ENCODE peak calls at places on chromosomes 4 and X, in nine cellular contexts. D is CD4-positive, CD25-positive, alpha-beta regulatory T cell; F is PC-3; Y is right cardiac atrium; A is GM23338; J is A549; G is lower lobe of right lung; R is heart left ventricle; O is Panc1. X is an unnamed sample. For H3K4me1, the result is how much of the 10 kb centered on the place peaks cover.

GRCh38 chr4:145531193-145531592 is 49.5 kb downstream of the SMAD1 start:
- ATAC-seq in D (no peak), F (no peak), Y (peak), A (no peak), J (no peak), G (peak), R (peak), O (no peak), X (no peak)

GRCh38 chr4:3532714-3533336 is 603 bp upstream of the LRPAP1 start:
- ATAC-seq in D (no peak), F (peak), Y (peak), A (peak), J (peak), G (peak), R (peak), O (peak), X (peak)

GRCh38 chrX:40095588-40096394 is 2.0 kb downstream of the BCOR start:
- ATAC-seq in D (no peak), F (no peak), Y (no peak), A (no peak), J (peak), G (no peak), R (peak), O (no peak), X (no peak)

GRCh38 chr4:185096032-185096653 is 46.9 kb upstream of the SLC25A4 start:
- ATAC-seq in D (no peak), F (no peak), Y (no peak), A (peak), J (no peak), G (no peak), R (no peak), O (no peak), X (no peak)

GRCh38 chrX:42577936-42578335 is 200.0 kb downstream of the PPP1R2C start:
- ATAC-seq in D (peak), F (no peak), Y (no peak), A (no peak), J (no peak), G (no peak), R (no peak), O (no peak), X (no peak)

GRCh38 chrX:53091354-53091753 is 2.6 kb upstream of the KANTR start:
- ATAC-seq in D (no peak), F (no peak), Y (no peak), A (no peak), J (no peak), G (peak), R (no peak), O (no peak), X (no peak)

GRCh38 chr4:145056325-145057130 is 41.5 kb downstream of the ANAPC10 start:
- ATAC-seq in D (no peak), F (no peak), Y (no peak), A (no peak), J (no peak), G (no peak), R (no peak), O (no peak), X (no peak)

GRCh38 chr4:125187221-125187620 is 127.5 kb upstream of the FAT4 start:
- ATAC-seq in D (no peak), F (peak), Y (no peak), A (no peak), J (no peak), G (no peak), R (no peak), O (no peak), X (no peak)

GRCh38 chr4:134777626-134778025 is 576.0 kb upstream of the PABPC4L start:
- ATAC-seq in D (no peak), F (peak), Y (no peak), A (no peak), J (no peak), G (no peak), R (no peak), O (no peak), X (no peak)

GRCh38 chr4:101421393-101421792 is 74.1 kb upstream of the PPP3CA start:
- ATAC-seq in D (no peak), F (no peak), Y (no peak), A (no peak), J (no peak), G (no peak), R (no peak), O (no peak), X (no peak)

GRCh38 chr4:101418466-101418865 is 71.1 kb upstream of the PPP3CA start:
- ATAC-seq in D (no peak), F (no peak), Y (no peak), A (no peak), J (no peak), G (no peak), R (no peak), O (no peak), X (no peak)

GRCh38 chr4:101418055-101418454 is 70.7 kb upstream of the PPP3CA start:
- ATAC-seq in D (peak), F (no peak), Y (no peak), A (no peak), J (no peak), G (no peak), R (no peak), O (no peak), X (no peak)

GRCh38 chr4:101420661-101421060 is 73.3 kb upstream of the PPP3CA start:
- ATAC-seq in D (no peak), F (no peak), Y (no peak), A (no peak), J (no peak), G (no peak), R (no peak), O (no peak), X (no peak)

DNA sequence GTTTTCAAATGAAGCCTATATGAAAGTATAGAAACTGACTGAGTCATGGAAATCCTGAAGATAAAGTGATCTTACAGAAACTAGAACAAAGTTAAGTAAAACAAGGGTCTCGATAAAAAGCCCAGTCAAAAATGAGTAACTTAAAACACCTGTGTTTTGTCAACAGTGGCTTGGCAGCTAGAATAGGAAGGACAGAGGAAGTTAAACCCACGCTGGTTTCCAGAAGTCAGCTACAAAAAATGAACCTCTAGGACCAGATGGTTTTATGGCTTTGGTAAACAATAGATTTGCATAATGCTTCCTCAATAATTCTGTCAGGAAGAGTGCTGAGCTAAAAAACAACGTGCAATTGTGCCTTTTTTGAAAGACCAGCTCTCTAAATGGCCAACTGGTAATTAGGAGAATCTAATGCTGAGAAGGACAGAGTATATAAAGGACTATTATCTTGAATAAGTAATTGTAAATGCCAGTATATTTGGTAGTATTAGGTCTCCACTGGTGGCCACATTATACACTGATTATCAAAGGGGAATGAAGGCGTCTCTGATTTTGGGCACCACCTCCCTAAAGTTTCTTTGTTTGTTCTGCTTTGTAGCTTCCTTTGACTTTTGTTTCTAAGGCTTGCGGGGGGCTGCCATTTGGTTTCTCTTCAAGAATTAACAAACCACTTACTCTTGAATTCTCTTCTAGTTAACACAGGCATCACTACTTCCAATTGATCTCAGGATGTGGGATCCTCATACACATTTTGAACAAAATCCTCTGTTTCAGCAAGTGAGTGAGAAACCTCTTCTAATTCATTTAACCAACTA is 72.2 kb upstream of the PPP3CA start:
- ATAC-seq in D (no peak), F (peak), Y (no peak), A (no peak), J (no peak), G (no peak), R (peak), O (no peak), X (no peak)
- H3K4me1 ChIP-seq in D (under half), F (under half), Y (under half), A (under half), J (under half), G (under half), R (under half), O (under half), X (under half)

DNA sequence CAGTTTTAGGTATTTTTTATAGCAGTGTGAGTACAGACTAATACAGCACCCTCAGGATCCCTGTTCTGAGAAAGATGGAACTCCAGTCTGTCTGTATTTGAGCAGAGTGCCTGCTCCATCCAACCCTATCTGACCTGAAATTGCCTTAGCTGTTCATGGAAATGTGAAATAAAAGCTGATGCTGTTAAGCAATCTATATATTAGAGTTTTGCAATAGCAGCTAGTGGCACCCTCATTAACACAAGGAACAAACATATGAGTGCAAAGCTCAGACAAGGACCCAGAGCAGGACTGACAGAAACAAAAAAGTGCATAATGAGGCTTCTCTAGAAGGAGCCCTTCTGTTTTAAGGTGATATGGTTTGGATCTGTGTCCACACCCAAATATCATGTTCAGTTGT is 273.0 kb upstream of the KLF3 start:
- ATAC-seq in D (no peak), F (no peak), Y (no peak), A (no peak), J (no peak), G (no peak), R (no peak), O (no peak), X (no peak)
- H3K4me1 ChIP-seq in D (under half), F (under half), Y (under half), A (under half), J (under half), G (under half), R (under half), O (under half), X (under half)

GRCh38 chr4:113382704-113383103 is 333.3 kb downstream of the ANK2 start:
- ATAC-seq in D (no peak), F (peak), Y (no peak), A (no peak), J (no peak), G (no peak), R (peak), O (no peak), X (peak)
- H3K4me1 ChIP-seq in D (under half), F (under half), Y (under half), A (under half), J (under half), G (under half), R (under half), O (under half), X (under half)

DNA sequence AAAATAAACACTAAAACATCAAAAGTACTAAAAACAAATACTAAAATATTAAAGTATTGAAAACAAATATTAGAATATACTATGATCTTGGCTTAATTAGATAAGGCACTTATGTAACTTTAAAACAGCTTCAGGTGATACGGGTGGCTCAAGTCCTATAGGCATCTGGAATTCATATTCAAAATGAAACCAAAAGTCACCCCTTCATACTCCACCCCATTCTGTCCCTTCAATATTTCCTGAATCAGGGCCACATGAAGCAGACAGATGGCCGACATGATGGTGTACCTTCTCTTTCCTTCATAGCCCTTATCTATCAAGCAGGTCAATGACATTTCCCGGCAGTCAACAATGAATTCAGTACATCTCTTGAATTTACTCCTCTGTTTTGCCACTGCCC is 71.9 kb upstream of the MAGEB10 start:
- ATAC-seq in D (no peak), F (no peak), Y (no peak), A (no peak), J (no peak), G (no peak), R (no peak), O (no peak), X (no peak)
- H3K4me1 ChIP-seq in D (under half), F (under half), Y (under half), A (under half), J (under half), G (under half), R (under half), O (under half), X (under half)

X was measured in gastroesophageal sphincter.